ENCODE peak calls at places on chromosomes 6 and 20, in four cellular contexts. X is GM12891, N is GM12878, V is K562. R is an unnamed sample.

GRCh38 chr6:7341989-7342742 is 29.2 kb upstream of the SSR1 start:
- DNase-seq in X (no peak), N (no peak), V (peak), R (peak)

GRCh38 chr6:106724848-106725247 is 95.5 kb downstream of the QRSL1 start:
- DNase-seq in X (no peak), N (no peak), V (no peak), R (no peak)

GRCh38 chr20:46317685-46318177 is 9.4 kb upstream of the CDH22 start:
- DNase-seq in X (no peak), N (no peak), V (no peak), R (no peak)

GRCh38 chr6:15063253-15063853 is 182.5 kb upstream of the JARID2 start:
- DNase-seq in X (no peak), N (no peak), V (no peak), R (peak)

GRCh38 chr20:23441850-23442313 is 2.4 kb downstream of the CSTL1 start:
- DNase-seq in X (peak), N (peak), V (peak), R (no peak)

GRCh38 chr20:16158090-16158975 is 414.9 kb downstream of the KIF16B start:
- DNase-seq in X (no peak), N (peak), V (no peak), R (no peak)

GRCh38 chr6:123055266-123055665 is 59.2 kb downstream of the CLVS2 start:
- DNase-seq in X (no peak), N (no peak), V (no peak), R (no peak)

GRCh38 chr20:40176442-40176841 is 512.6 kb downstream of the MAFB start:
- DNase-seq in X (no peak), N (no peak), V (no peak), R (no peak)

GRCh38 chr6:32641122-32641521 is 3.9 kb downstream of the HLA-DQA1 start:
- DNase-seq in X (no peak), N (no peak), V (no peak), R (no peak)

GRCh38 chr6:16420715-16421461 is 182.5 kb downstream of the GMPR start:
- DNase-seq in X (no peak), N (peak), V (no peak), R (no peak)

GRCh38 chr6:159065751-159066329 is 21.0 kb upstream of the TAGAP start:
- DNase-seq in X (no peak), N (no peak), V (no peak), R (no peak)

DNA sequence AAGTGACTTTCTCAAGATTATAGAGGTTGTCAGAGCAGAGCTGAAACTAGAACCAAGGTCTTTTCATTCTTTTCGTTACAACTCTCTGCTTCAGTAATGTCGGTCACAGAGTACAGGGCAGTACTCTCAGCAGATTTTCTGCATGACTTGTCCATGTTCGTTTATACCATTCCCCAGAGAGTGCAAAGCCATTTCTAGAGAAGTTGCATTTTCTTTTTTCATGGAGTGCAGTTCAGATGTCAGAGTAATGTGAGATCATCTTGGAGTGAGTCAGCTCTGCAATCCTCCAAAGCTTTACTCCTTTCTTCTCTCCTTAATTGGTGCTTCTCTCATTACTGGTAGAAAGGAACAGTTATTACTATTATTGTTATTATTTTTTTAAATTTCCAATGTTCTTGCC is 115.6 kb upstream of the B3GAT2 start:
- DNase-seq in X (no peak), N (no peak), V (no peak), R (no peak)
- TF ChIP-seq SPI1 in X (no peak), N (no peak), V (no peak), R (no peak)

GRCh38 chr6:149854532-149854931 is 9.6 kb downstream of the LRP11 start:
- DNase-seq in X (no peak), N (no peak), V (no peak), R (no peak)

GRCh38 chr6:149855741-149856140 is 8.4 kb downstream of the LRP11 start:
- DNase-seq in X (no peak), N (no peak), V (no peak), R (no peak)

GRCh38 chr6:149852881-149853280 is 11.3 kb downstream of the LRP11 start:
- DNase-seq in X (no peak), N (no peak), V (no peak), R (no peak)

GRCh38 chr6:149856256-149856994 is 7.7 kb downstream of the LRP11 start:
- DNase-seq in X (no peak), N (no peak), V (no peak), R (no peak)

GRCh38 chr6:149855040-149855654 is 9.0 kb downstream of the LRP11 start:
- DNase-seq in X (no peak), N (no peak), V (no peak), R (no peak)
- TF ChIP-seq SPI1 in X (no peak), N (no peak), V (no peak), R (no peak)

GRCh38 chr20:21101453-21102251 is 4.5 kb downstream of the LINC00237 start:
- DNase-seq in X (no peak), N (no peak), V (no peak), R (no peak)

GRCh38 chr20:21102252-21102609 is 3.9 kb downstream of the LINC00237 start:
- DNase-seq in X (no peak), N (no peak), V (no peak), R (no peak)

GRCh38 chr20:21099653-21100589 is 6.2 kb downstream of the LINC00237 start:
- DNase-seq in X (peak), N (no peak), V (peak), R (peak)

GRCh38 chr20:21102691-21103311 is 3.4 kb downstream of the LINC00237 start:
- DNase-seq in X (peak), N (no peak), V (no peak), R (peak)

GRCh38 chr20:21100590-21101452 is 5.3 kb downstream of the LINC00237 start:
- DNase-seq in X (no peak), N (no peak), V (no peak), R (no peak)
- TF ChIP-seq SPI1 in X (no peak), N (no peak), V (no peak), R (no peak)

GRCh38 chr6:10424005-10424404 is 9.1 kb upstream of the TFAP2A start:
- DNase-seq in X (no peak), N (no peak), V (no peak), R (no peak)
- TF ChIP-seq SPI1 in X (no peak), N (no peak), V (no peak), R (no peak)

DNA sequence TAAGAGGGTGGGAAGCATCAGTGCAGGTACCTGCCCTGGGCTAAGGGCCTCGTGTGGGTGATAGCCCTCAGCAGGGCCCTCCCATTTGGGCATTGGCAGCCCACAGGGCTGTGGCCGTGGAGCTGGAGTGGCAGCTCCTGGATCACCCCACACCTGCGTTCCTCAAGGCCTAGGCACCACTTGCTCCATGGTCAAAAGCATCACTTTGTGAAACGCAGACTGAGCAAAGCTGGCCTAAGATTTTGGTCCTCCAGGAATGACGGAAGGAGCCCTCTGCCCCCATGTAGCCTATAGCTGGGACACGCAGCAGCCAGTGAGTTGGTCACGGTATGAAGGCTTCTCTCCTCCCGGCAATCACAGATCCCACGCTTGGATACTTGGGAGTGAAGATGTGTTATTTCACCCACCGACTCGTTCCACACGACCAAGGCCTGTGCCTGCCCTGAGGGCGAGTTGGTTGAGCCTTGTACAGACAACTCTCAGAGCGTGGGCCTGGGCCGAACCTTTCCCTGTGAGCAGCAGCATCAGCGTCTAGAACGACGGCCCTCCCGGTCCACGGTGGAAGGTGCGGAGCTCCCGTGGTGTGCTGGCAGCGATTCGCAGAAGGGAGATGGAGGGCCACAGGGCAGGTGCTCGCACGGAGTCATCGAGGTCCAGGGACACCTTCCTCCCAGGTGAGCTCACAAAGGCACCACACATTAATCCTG is 39.7 kb downstream of the THBS2 start:
- DNase-seq in X (no peak), N (no peak), V (no peak), R (no peak)
- TF ChIP-seq SPI1 in X (no peak), N (no peak), V (no peak), R (no peak)

R was measured in HL-60.